ENCODE peak calls at places on chromosome 15, in four cellular contexts. C is A549, W is HepG2, Q is K562. F is an unnamed sample.
A peak's percentile ranks its signal among the peaks of the same experiment; 100 is the strongest.

GRCh38 chr15:27545494-27546255 is 553.4 kb downstream of the OCA2 start:
- DNase-seq in C (no peak), W (no peak), Q (peak; percentile 24), F (no peak)

GRCh38 chr15:70801111-70801510 is 37.8 kb upstream of the UACA start:
- DNase-seq in C (no peak), W (no peak), Q (no peak), F (no peak)

GRCh38 chr15:62307551-62307950 is 142.5 kb upstream of the C2CD4B start:
- DNase-seq in C (no peak), W (no peak), Q (no peak), F (no peak)

GRCh38 chr15:42084465-42085235 is 9.7 kb downstream of the PLA2G4D start:
- DNase-seq in C (peak; percentile 66), W (peak; percentile 46), Q (peak; percentile 77), F (no peak)

GRCh38 chr15:71079208-71080044 is 35.8 kb upstream of the THSD4 start:
- DNase-seq in C (no peak), W (no peak), Q (no peak), F (no peak)

GRCh38 chr15:52466134-52466701 is 62.5 kb downstream of the MYO5A start:
- DNase-seq in C (no peak), W (no peak), Q (no peak), F (peak; percentile 97)

GRCh38 chr15:39665629-39666245 is 84.9 kb downstream of the THBS1 start:
- DNase-seq in C (no peak), W (no peak), Q (no peak), F (no peak)

GRCh38 chr15:95429345-95429744 is 901.2 kb upstream of the NR2F2 start:
- DNase-seq in C (no peak), W (no peak), Q (no peak), F (no peak)

GRCh38 chr15:61660579-61660978 is 399.7 kb downstream of the VPS13C start:
- DNase-seq in C (no peak), W (no peak), Q (no peak), F (no peak)

GRCh38 chr15:50256188-50257041 is 9.1 kb downstream of the HDC start:
- DNase-seq in C (no peak), W (no peak), Q (no peak), F (no peak)

GRCh38 chr15:52728899-52729298 is 49.7 kb upstream of the ATOSA start:
- DNase-seq in C (no peak), W (no peak), Q (no peak), F (no peak)

GRCh38 chr15:96359371-96359771 is 28.9 kb downstream of the NR2F2 start:
- DNase-seq in C (no peak), W (no peak), Q (no peak), F (no peak)

GRCh38 chr15:77527164-77527778 is 105.4 kb downstream of the LINGO1 start:
- DNase-seq in C (no peak), W (peak; percentile 70), Q (no peak), F (no peak)

GRCh38 chr15:68210821-68211655 is 5.9 kb upstream of the CALML4 start:
- DNase-seq in C (peak; percentile 72), W (no peak), Q (peak; percentile 65), F (no peak)

GRCh38 chr15:23039917-23040281 is 530 bp upstream of the TUBGCP5 start:
- DNase-seq in C (no peak), W (no peak), Q (no peak), F (no peak)

GRCh38 chr15:80076321-80077318 is 17.1 kb downstream of the ZFAND6 start:
- DNase-seq in C (no peak), W (peak; percentile 54), Q (no peak), F (no peak)

GRCh38 chr15:99404454-99404853 is 153.2 kb downstream of the LRRC28 start:
- DNase-seq in C (no peak), W (no peak), Q (no peak), F (no peak)

GRCh38 chr15:20352241-20353200 is 189.1 kb downstream of the GOLGA6L6 start:
- DNase-seq in C (no peak), W (no peak), Q (no peak), F (no peak)

GRCh38 chr15:57747206-57747605 is 40.7 kb downstream of the POLR2M start:
- DNase-seq in C (no peak), W (no peak), Q (peak; percentile 33), F (no peak)

GRCh38 chr15:50487287-50487686 is 59.2 kb downstream of the USP50 start:
- DNase-seq in C (no peak), W (no peak), Q (no peak), F (peak; percentile 27)

DNA sequence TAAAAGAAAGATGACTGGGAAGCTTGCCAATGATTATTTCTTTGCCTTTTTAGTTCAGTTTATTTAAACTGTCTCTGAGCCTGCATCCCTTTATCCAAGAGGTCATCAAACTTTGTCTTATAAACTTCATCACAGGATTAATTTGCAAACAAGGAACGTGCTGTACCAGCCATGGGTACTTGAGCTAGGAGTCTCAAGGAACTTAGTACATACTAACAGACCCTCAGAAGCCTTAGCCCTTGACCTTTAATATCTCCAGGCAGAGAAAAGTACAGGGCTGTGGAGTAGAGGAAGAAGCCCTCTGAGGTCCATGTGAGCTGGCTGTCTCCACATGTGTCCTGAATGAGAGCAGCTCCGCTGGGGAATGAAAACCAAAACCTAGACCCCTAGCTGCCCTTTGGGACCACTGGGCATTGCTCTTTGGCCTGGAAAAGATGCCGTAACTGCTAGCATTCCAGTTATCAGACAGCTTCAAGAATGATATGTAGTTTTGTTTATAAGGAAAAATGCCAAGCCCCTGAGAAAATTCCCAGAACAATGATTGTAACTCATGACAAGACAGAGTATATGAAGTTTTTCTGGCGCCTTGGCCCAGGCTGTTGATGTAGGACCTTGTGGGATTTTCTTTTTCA is 92.1 kb downstream of the ASB7 start:
- DNase-seq in C (no peak), W (no peak), Q (no peak), F (no peak)
- TF ChIP-seq CHD4 in C (no peak), W (no peak), Q (no peak), F (no peak)

DNA sequence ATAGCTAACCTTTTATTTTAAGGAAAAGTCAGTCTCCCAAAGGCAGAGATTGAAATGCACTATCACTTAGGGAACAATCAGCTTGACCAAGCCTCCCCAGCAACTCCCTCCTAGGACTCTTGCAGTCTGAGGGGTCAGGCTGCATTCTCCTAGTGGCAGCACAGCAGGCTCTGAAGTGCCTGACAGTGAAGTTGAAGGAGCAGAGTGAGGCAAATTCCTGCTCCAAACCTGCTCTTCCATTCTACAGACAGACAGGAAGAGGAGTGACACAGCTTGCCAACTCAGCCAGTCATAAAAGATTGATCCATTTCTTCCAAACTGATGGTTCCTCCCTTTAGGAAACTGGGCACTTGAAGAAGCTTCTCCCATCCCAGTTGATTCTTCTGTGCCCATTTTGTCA is 43.9 kb upstream of the SMAD3 start:
- DNase-seq in C (no peak), W (no peak), Q (no peak), F (no peak)
- TF ChIP-seq CHD4 in C (no peak), W (no peak), Q (no peak), F (no peak)

GRCh38 chr15:37219211-37219701 is 118.9 kb upstream of the MEIS2 start:
- DNase-seq in C (no peak), W (peak; percentile 48), Q (no peak), F (no peak)
- TF ChIP-seq CHD4 in C (no peak), W (no peak), Q (no peak), F (no peak)

GRCh38 chr15:90217671-90218394 is 15.9 kb downstream of the CIB1 start:
- DNase-seq in C (no peak), W (no peak), Q (no peak), F (no peak)

GRCh38 chr15:90223441-90224165 is 10.1 kb downstream of the CIB1 start:
- DNase-seq in C (no peak), W (no peak), Q (no peak), F (no peak)

GRCh38 chr15:90221251-90221900 is 12.4 kb downstream of the CIB1 start:
- DNase-seq in C (peak; percentile 95), W (peak; percentile 67), Q (peak; percentile 68), F (no peak)

GRCh38 chr15:90222538-90222937 is 11.2 kb downstream of the CIB1 start:
- DNase-seq in C (no peak), W (no peak), Q (no peak), F (no peak)

GRCh38 chr15:90219421-90220141 is 14.2 kb downstream of the CIB1 start:
- DNase-seq in C (peak; percentile 89), W (no peak), Q (peak; percentile 82), F (no peak)
- TF ChIP-seq CHD4 in C (no peak), W (no peak), Q (no peak), F (no peak)

DNA sequence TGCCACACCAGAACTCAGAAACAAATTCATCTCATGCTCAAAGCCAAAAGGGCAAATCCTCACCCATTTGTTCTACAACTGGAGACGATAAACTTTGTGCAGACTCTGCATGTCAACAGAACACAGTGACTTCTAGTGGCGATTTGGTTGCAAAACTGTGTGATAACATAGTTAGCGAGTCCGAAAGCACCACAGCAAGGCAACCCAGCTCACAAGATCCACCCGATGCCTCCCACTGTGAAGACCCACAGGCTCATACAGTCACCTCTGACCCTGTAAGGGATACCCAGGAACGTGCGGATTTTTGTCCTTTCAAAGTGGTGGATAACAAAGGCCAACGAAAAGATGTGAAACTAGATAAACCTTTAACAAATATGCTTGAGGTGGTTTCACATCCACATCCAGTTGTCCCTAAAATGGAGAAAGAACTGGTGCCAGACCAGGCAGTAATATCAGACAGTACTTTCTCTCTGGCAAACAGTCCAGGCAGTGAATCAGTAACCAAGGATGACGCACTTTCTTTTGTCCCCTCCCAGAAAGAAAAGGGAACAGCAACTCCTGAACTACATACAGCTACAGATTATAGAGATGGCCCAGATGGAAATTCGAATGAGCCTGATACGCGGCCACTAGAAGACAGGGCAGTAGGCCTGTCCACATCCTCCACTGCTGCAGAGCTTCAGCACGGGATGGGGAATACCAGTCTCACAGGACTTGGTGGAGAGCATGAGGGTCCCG is 199.7 kb downstream of the AKAP13 start:
- DNase-seq in C (peak; percentile 79), W (no peak), Q (no peak), F (no peak)
- TF ChIP-seq CHD4 in C (no peak), W (no peak), Q (no peak), F (no peak)

DNA sequence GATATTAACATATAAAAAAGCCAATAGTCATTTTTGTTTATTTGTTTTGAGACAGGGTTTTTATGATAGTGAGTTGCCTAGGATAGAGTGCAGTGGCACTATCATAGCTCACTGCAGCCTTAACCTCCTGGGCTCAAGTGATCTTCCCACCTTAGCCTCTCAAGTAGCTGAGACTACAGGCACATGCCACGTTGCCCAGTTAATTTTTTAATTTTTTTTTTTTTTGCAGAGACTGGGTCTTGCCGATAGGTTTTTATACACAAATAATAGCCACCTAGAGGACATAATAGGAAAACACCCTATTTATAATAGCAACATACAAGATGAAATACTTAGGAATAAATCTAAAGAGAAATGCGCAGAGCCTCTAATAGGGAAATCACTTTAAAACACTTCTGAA is 13.3 kb downstream of the EIF3J start:
- DNase-seq in C (no peak), W (no peak), Q (no peak), F (no peak)
- TF ChIP-seq CHD4 in C (no peak), W (no peak), Q (no peak), F (no peak)

GRCh38 chr15:92687183-92687582 is 31.6 kb upstream of the FAM174B start:
- DNase-seq in C (no peak), W (no peak), Q (no peak), F (no peak)
- TF ChIP-seq CHD4 in C (no peak), W (no peak), Q (no peak), F (no peak)

F was measured in GM12878.